ENCODE peak calls at places on chromosome 1, in five cellular contexts. V is heart left ventricle, P is prostate gland, J is HepG2, M is IMR-90. F is an unnamed sample.

GRCh38 chr1:175410560-175410959 is 218.0 kb upstream of the KIAA0040 start:
- DNase-seq in V (no peak), P (no peak), J (no peak), M (no peak), F (no peak)

GRCh38 chr1:92310185-92310597 is 11.3 kb downstream of the RPAP2 start:
- DNase-seq in V (no peak), P (no peak), J (no peak), M (peak; percentile 50), F (no peak)

GRCh38 chr1:245469006-245469405 is 314.2 kb downstream of the KIF26B start:
- DNase-seq in V (no peak), P (no peak), J (no peak), M (no peak), F (no peak)

GRCh38 chr1:15226626-15227286 is 20.3 kb upstream of the FHAD1 start:
- DNase-seq in V (no peak), P (no peak), J (no peak), M (no peak), F (no peak)

GRCh38 chr1:43932786-43933385 is 715 bp upstream of the ARTN start:
- DNase-seq in V (no peak), P (no peak), J (no peak), M (peak; percentile 74), F (no peak)

GRCh38 chr1:17251699-17252376 is 2.9 kb downstream of the PADI3 start:
- DNase-seq in V (no peak), P (no peak), J (no peak), M (peak; percentile 73), F (no peak)

GRCh38 chr1:21069549-21069948 is 107.1 kb downstream of the EIF4G3 start:
- DNase-seq in V (no peak), P (no peak), J (peak; percentile 66), M (peak; percentile 86), F (no peak)

GRCh38 chr1:239276051-239276450 is 110.3 kb upstream of the CHRM3 start:
- DNase-seq in V (no peak), P (no peak), J (no peak), M (no peak), F (no peak)

GRCh38 chr1:100322436-100323211 is 29.7 kb upstream of the CDC14A start:
- DNase-seq in V (no peak), P (no peak), J (peak; percentile 52), M (peak; percentile 31), F (no peak)

GRCh38 chr1:185719021-185719420 is 15.2 kb upstream of the HMCN1 start:
- DNase-seq in V (no peak), P (no peak), J (no peak), M (peak; percentile 92), F (no peak)

GRCh38 chr1:234770031-234770795 is 160.2 kb upstream of the IRF2BP2 start:
- DNase-seq in V (no peak), P (no peak), J (no peak), M (no peak), F (no peak)

GRCh38 chr1:37473431-37474050 is 839 bp upstream of the ZC3H12A start:
- DNase-seq in V (no peak), P (no peak), J (no peak), M (no peak), F (no peak)

GRCh38 chr1:150268342-150268705 is 492 bp downstream of the APH1A start:
- DNase-seq in V (peak; percentile 25), P (peak; percentile 18), J (no peak), M (no peak), F (peak; percentile 64)

GRCh38 chr1:2527553-2527860 is 1.1 kb upstream of the PANK4 start:
- DNase-seq in V (no peak), P (no peak), J (no peak), M (no peak), F (no peak)

GRCh38 chr1:2528016-2528415 is 1.6 kb upstream of the PANK4 start:
- DNase-seq in V (peak; percentile 75), P (peak; percentile 54), J (no peak), M (no peak), F (peak; percentile 85)

GRCh38 chr1:2525524-2525895 is 886 bp downstream of the PANK4 start:
- DNase-seq in V (no peak), P (no peak), J (no peak), M (no peak), F (no peak)

GRCh38 chr1:2526824-2527552 is 592 bp upstream of the PANK4 start:
- DNase-seq in V (peak; percentile 66), P (no peak), J (no peak), M (peak; percentile 59), F (peak; percentile 93)

GRCh38 chr1:2525896-2526823 is at the start of gene PANK4:
- DNase-seq in V (peak; percentile 94), P (peak; percentile 92), J (peak; percentile 84), M (peak; percentile 93), F (peak; percentile 91)
- H3K4me1 ChIP-seq in V (peaks cover 63% of the 10 kb centered on the region), P (peaks cover 17% of the 10 kb centered on the region), J (peaks cover 66% of the 10 kb centered on the region), M (peaks cover 25% of the 10 kb centered on the region), F (peaks cover 69% of the 10 kb centered on the region)

DNA sequence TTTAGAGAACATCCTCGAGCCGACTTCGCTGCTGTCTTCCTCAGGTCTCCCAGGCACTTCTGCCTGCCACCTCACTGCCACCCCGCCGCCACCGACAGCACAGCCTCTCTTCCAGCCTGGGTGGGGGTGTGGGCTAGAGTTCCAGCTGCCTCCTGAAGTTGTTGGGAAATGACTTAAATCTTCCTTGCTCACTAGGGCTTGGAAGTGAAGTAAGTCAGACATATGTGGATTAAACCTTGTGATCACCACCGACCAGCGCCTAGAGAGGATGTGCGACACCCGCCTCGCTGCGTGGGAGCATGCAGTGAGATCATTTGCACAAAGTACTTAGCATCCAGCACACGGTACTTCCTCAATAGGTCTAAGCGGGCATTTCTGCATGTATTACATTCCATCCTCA is 71.4 kb upstream of the FAM20B start:
- DNase-seq in V (no peak), P (no peak), J (no peak), M (no peak), F (no peak)
- TF ChIP-seq POLR2A in V (no peak), P (no peak), J (no peak), M (no peak), F (no peak)

GRCh38 chr1:24481843-24482610 is 20.6 kb upstream of the RCAN3 start:
- DNase-seq in V (no peak), P (no peak), J (no peak), M (no peak), F (no peak)

GRCh38 chr1:24484208-24484607 is 18.4 kb upstream of the RCAN3 start:
- DNase-seq in V (no peak), P (no peak), J (no peak), M (no peak), F (no peak)

GRCh38 chr1:24486296-24487065 is 16.2 kb upstream of the RCAN3 start:
- DNase-seq in V (no peak), P (no peak), J (no peak), M (no peak), F (no peak)

GRCh38 chr1:24481098-24481497 is 21.5 kb upstream of the RCAN3 start:
- DNase-seq in V (peak; percentile 14), P (no peak), J (no peak), M (no peak), F (no peak)

DNA sequence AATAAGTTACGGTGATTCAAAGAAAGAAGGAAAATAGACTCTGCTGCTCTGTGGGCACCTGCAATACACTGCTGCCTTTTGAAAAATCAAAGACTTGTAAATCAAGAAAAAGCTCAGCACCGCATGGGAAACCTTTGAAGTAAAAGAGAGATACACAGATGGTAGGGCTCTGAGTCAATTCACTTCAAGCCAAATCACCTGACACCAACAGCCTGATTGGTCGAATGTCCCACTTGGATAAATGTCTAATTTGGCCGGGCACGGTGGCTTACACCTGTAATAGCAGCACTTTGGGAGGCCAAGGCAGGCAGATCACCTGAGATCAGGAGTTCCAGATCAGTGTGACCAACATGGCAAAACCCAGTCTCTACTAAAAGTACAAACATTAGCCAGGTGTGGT is 19.2 kb upstream of the RCAN3 start:
- DNase-seq in V (no peak), P (no peak), J (no peak), M (no peak), F (no peak)
- H3K4me1 ChIP-seq in V (no peaks in the 10 kb centered on the region), P (no peaks in the 10 kb centered on the region), J (peaks cover 15% of the 10 kb centered on the region), M (no peaks in the 10 kb centered on the region), F (no peaks in the 10 kb centered on the region)

GRCh38 chr1:94926915-94927404 is at the start of gene CNN3:
- DNase-seq in V (peak; percentile 95), P (peak; percentile 94), J (peak; percentile 82), M (peak; percentile 92), F (peak; percentile 65)
- TF ChIP-seq POLR2A in V (peak; percentile 98), P (peak; percentile 100), J (peak; percentile 92), M (peak; percentile 97), F (peak; percentile 73)

GRCh38 chr1:54136963-54137531 is 15.8 kb downstream of the CDCP2 start:
- DNase-seq in V (no peak), P (no peak), J (no peak), M (no peak), F (no peak)
- H3K4me1 ChIP-seq in V (no peaks in the 10 kb centered on the region), P (no peaks in the 10 kb centered on the region), J (peaks cover 27% of the 10 kb centered on the region), M (peaks cover 22% of the 10 kb centered on the region), F (no peaks in the 10 kb centered on the region)

DNA sequence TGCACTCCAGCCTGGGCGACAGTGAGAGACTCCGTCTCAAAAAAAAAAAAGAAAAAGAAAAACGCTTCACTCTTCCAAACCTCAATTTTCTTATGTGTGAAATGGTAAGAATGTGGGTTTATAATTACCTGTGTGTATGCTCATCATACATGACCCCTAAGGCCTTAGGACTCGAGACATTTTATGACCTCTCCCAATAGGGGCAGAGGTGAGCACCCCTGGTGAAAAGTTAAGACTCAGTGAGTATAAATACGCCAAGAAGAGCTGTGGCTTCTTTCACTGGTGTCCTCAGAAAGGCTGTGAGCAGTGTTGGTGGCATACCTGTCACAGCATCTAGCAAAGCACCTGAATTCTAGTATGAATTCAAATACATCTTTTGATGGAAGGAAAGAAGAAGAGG is 7.8 kb upstream of the FCMR start:
- DNase-seq in V (no peak), P (no peak), J (no peak), M (no peak), F (no peak)
- TF ChIP-seq POLR2A in V (no peak), P (no peak), J (no peak), M (no peak), F (no peak)

GRCh38 chr1:116261227-116261626 is 111.8 kb upstream of the ATP1A1 start:
- DNase-seq in V (no peak), P (no peak), J (peak; percentile 84), M (no peak), F (no peak)

GRCh38 chr1:116259665-116260064 is 113.4 kb upstream of the ATP1A1 start:
- DNase-seq in V (no peak), P (no peak), J (no peak), M (no peak), F (no peak)

GRCh38 chr1:116260621-116261020 is 112.4 kb upstream of the ATP1A1 start:
- DNase-seq in V (no peak), P (no peak), J (no peak), M (no peak), F (no peak)

GRCh38 chr1:116258668-116259419 is 114.2 kb upstream of the ATP1A1 start:
- DNase-seq in V (no peak), P (no peak), J (no peak), M (no peak), F (no peak)

DNA sequence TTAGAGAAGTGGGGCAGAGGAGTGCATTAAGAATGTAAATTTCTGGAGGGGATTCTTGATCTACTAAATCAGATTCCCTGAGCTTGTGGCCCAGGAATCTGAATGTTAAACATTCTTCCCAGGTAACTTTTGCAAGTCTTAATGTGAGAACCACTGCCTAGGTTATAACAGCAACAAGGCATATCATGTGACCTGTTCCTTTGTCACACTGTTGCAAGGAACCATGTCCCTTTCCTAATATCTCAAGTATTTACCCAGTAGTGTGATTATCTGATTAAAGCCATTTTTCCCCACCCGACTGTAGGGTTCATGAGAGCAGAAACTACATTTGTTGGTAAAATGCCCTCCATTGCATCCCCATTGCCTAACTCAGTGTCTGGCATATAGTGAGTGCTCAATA is 112.9 kb upstream of the ATP1A1 start:
- DNase-seq in V (no peak), P (no peak), J (no peak), M (no peak), F (no peak)
- H3K4me1 ChIP-seq in V (no peaks in the 10 kb centered on the region), P (no peaks in the 10 kb centered on the region), J (peaks cover 39% of the 10 kb centered on the region), M (no peaks in the 10 kb centered on the region), F (no peaks in the 10 kb centered on the region)

F was measured in gastrocnemius medialis.